ENCODE peak calls at places on chromosomes 4 and X, in ten cellular contexts. One of them, this sample, is unnamed.

GRCh38 chr4:112214397-112215264 is 17.0 kb upstream of the AP1AR start:
- DNase-seq in sciatic nerve: no peak
- DNase-seq in neural crest cell: no peak
- DNase-seq in NCI-H2029 treated with DMSO at 0.1 percent for 48 hours: no peak
- DNase-seq in EH: peak; percentile 41
- DNase-seq in HL-60: no peak
- DNase-seq in bronchial epithelial cell: peak; percentile 36
- DNase-seq in effector memory CD4-positive, alpha-beta T cell: no peak
- DNase-seq in effector memory CD8-positive, alpha-beta T cell: no peak
- DNase-seq in omental fat pad: no peak
- DNase-seq in this sample: no peak

GRCh38 chr4:158613046-158613445 is 58.6 kb downstream of the C4orf46 start:
- DNase-seq in bronchial epithelial cell: no peak
- DNase-seq in omental fat pad: no peak
- DNase-seq in neural crest cell: no peak
- DNase-seq in EH: no peak
- DNase-seq in HL-60: no peak
- DNase-seq in effector memory CD8-positive, alpha-beta T cell: no peak
- DNase-seq in NCI-H2029 treated with DMSO at 0.1 percent for 48 hours: no peak
- DNase-seq in sciatic nerve: no peak
- DNase-seq in effector memory CD4-positive, alpha-beta T cell: no peak
- DNase-seq in this sample: no peak

GRCh38 chrX:130896026-130896425 is 7.0 kb downstream of the ENOX2 start:
- DNase-seq in HL-60: no peak
- DNase-seq in EH: peak; percentile 22
- DNase-seq in bronchial epithelial cell: no peak
- DNase-seq in effector memory CD4-positive, alpha-beta T cell: no peak
- DNase-seq in effector memory CD8-positive, alpha-beta T cell: no peak
- DNase-seq in NCI-H2029 treated with DMSO at 0.1 percent for 48 hours: no peak
- DNase-seq in sciatic nerve: no peak
- DNase-seq in neural crest cell: no peak
- DNase-seq in omental fat pad: no peak
- DNase-seq in this sample: no peak

GRCh38 chr4:13347517-13348125 is 136.5 kb downstream of the RAB28 start:
- DNase-seq in neural crest cell: no peak
- DNase-seq in sciatic nerve: no peak
- DNase-seq in NCI-H2029 treated with DMSO at 0.1 percent for 48 hours: no peak
- DNase-seq in EH: peak; percentile 44
- DNase-seq in effector memory CD4-positive, alpha-beta T cell: no peak
- DNase-seq in HL-60: no peak
- DNase-seq in bronchial epithelial cell: no peak
- DNase-seq in effector memory CD8-positive, alpha-beta T cell: no peak
- DNase-seq in omental fat pad: no peak
- DNase-seq in this sample: no peak

GRCh38 chr4:152682143-152682542 is 2.3 kb upstream of the TMEM154 start:
- DNase-seq in sciatic nerve: no peak
- DNase-seq in EH: no peak
- DNase-seq in neural crest cell: no peak
- DNase-seq in effector memory CD8-positive, alpha-beta T cell: no peak
- DNase-seq in NCI-H2029 treated with DMSO at 0.1 percent for 48 hours: no peak
- DNase-seq in effector memory CD4-positive, alpha-beta T cell: no peak
- DNase-seq in omental fat pad: no peak
- DNase-seq in HL-60: no peak
- DNase-seq in bronchial epithelial cell: no peak
- DNase-seq in this sample: no peak

GRCh38 chrX:153339662-153340061 is 5.7 kb downstream of the ZNF275 start:
- DNase-seq in HL-60: no peak
- DNase-seq in sciatic nerve: no peak
- DNase-seq in EH: no peak
- DNase-seq in omental fat pad: no peak
- DNase-seq in neural crest cell: no peak
- DNase-seq in NCI-H2029 treated with DMSO at 0.1 percent for 48 hours: no peak
- DNase-seq in effector memory CD4-positive, alpha-beta T cell: no peak
- DNase-seq in effector memory CD8-positive, alpha-beta T cell: no peak
- DNase-seq in bronchial epithelial cell: no peak
- DNase-seq in this sample: no peak

GRCh38 chrX:119763175-119763574 is 4.8 kb downstream of the SOWAHD start:
- DNase-seq in EH: peak; percentile 92
- DNase-seq in effector memory CD8-positive, alpha-beta T cell: no peak
- DNase-seq in NCI-H2029 treated with DMSO at 0.1 percent for 48 hours: no peak
- DNase-seq in bronchial epithelial cell: no peak
- DNase-seq in sciatic nerve: no peak
- DNase-seq in omental fat pad: no peak
- DNase-seq in HL-60: no peak
- DNase-seq in effector memory CD4-positive, alpha-beta T cell: no peak
- DNase-seq in neural crest cell: no peak
- DNase-seq in this sample: no peak

GRCh38 chr4:10074076-10074766 is 42.4 kb downstream of the WDR1 start:
- DNase-seq in effector memory CD8-positive, alpha-beta T cell: no peak
- DNase-seq in neural crest cell: no peak
- DNase-seq in bronchial epithelial cell: no peak
- DNase-seq in NCI-H2029 treated with DMSO at 0.1 percent for 48 hours: no peak
- DNase-seq in EH: no peak
- DNase-seq in HL-60: no peak
- DNase-seq in effector memory CD4-positive, alpha-beta T cell: no peak
- DNase-seq in sciatic nerve: no peak
- DNase-seq in omental fat pad: no peak
- DNase-seq in this sample: no peak

GRCh38 chr4:152307669-152308068 is 228.2 kb downstream of the FBXW7 start:
- DNase-seq in bronchial epithelial cell: no peak
- DNase-seq in HL-60: no peak
- DNase-seq in EH: no peak
- DNase-seq in NCI-H2029 treated with DMSO at 0.1 percent for 48 hours: no peak
- DNase-seq in neural crest cell: no peak
- DNase-seq in omental fat pad: no peak
- DNase-seq in effector memory CD4-positive, alpha-beta T cell: no peak
- DNase-seq in effector memory CD8-positive, alpha-beta T cell: no peak
- DNase-seq in sciatic nerve: no peak
- DNase-seq in this sample: no peak

GRCh38 chrX:153866302-153867019 is 19.5 kb downstream of the L1CAM start:
- DNase-seq in HL-60: no peak
- DNase-seq in neural crest cell: no peak
- DNase-seq in sciatic nerve: peak; percentile 42
- DNase-seq in bronchial epithelial cell: no peak
- DNase-seq in NCI-H2029 treated with DMSO at 0.1 percent for 48 hours: no peak
- DNase-seq in omental fat pad: no peak
- DNase-seq in effector memory CD8-positive, alpha-beta T cell: no peak
- DNase-seq in effector memory CD4-positive, alpha-beta T cell: no peak
- DNase-seq in EH: no peak
- DNase-seq in this sample: no peak

This sample was measured in suprapubic skin.